ENCODE peak calls at places on chromosomes 13 and 19, in ten cellular contexts. M, I, H, B, K, D, C, G, V and W are unnamed samples.

GRCh38 chr13:99894835-99895427 is 76.6 kb downstream of the ZIC5 start:
- DNase-seq in M (no peak), I (no peak), H (no peak), B (peak), K (peak), D (no peak), C (no peak), G (no peak), V (no peak), W (no peak)

GRCh38 chr13:74839656-74840055 is 642.3 kb downstream of the TBC1D4 start:
- DNase-seq in M (no peak), I (no peak), H (no peak), B (no peak), K (no peak), D (no peak), C (peak), G (no peak), V (no peak), W (no peak)

GRCh38 chr19:15551183-15552004 is 43.1 kb downstream of the CYP4F22 start:
- DNase-seq in M (no peak), I (no peak), H (peak), B (peak), K (peak), D (no peak), C (no peak), G (no peak), V (no peak), W (peak)

GRCh38 chr19:28633223-28634030 is 579.5 kb downstream of the UQCRFS1 start:
- DNase-seq in M (peak), I (peak), H (peak), B (peak), K (peak), D (no peak), C (peak), G (no peak), V (peak), W (peak)

GRCh38 chr13:24618219-24618955 is 61.8 kb upstream of the ATP12A start:
- DNase-seq in M (no peak), I (no peak), H (peak), B (no peak), K (no peak), D (no peak), C (no peak), G (no peak), V (no peak), W (peak)

GRCh38 chr13:69551193-69551592 is 556.4 kb upstream of the ATXN8OS start:
- DNase-seq in M (no peak), I (no peak), H (no peak), B (no peak), K (no peak), D (no peak), C (no peak), G (no peak), V (no peak), W (no peak)

GRCh38 chr19:737591-738093 is 13.3 kb upstream of the MISP start:
- DNase-seq in M (peak), I (no peak), H (peak), B (peak), K (peak), D (no peak), C (peak), G (no peak), V (no peak), W (peak)

GRCh38 chr13:107807306-107808073 is 407.8 kb downstream of the LIG4 start:
- DNase-seq in M (no peak), I (peak), H (no peak), B (no peak), K (no peak), D (no peak), C (no peak), G (no peak), V (peak), W (no peak)

GRCh38 chr19:1253514-1254080 is 5.2 kb downstream of the MIDN start:
- DNase-seq in M (no peak), I (no peak), H (no peak), B (peak), K (no peak), D (no peak), C (peak), G (no peak), V (no peak), W (no peak)

GRCh38 chr13:46124967-46125933 is 20.4 kb upstream of the CPB2 start:
- DNase-seq in M (no peak), I (no peak), H (no peak), B (no peak), K (no peak), D (no peak), C (no peak), G (no peak), V (no peak), W (no peak)

GRCh38 chr19:31883299-31883990 is 462.0 kb upstream of the ZNF507 start:
- DNase-seq in M (no peak), I (no peak), H (no peak), B (no peak), K (no peak), D (no peak), C (no peak), G (no peak), V (no peak), W (no peak)

GRCh38 chr19:29967623-29968022 is 25.6 kb downstream of the URI1 start:
- DNase-seq in M (no peak), I (no peak), H (no peak), B (no peak), K (no peak), D (no peak), C (peak), G (no peak), V (no peak), W (no peak)

GRCh38 chr19:27674701-27675100 is 1538.2 kb downstream of the UQCRFS1 start:
- DNase-seq in M (no peak), I (no peak), H (no peak), B (no peak), K (no peak), D (no peak), C (no peak), G (no peak), V (no peak), W (no peak)

GRCh38 chr19:21463449-21464105 is 41.8 kb upstream of the ZNF429 start:
- DNase-seq in M (no peak), I (peak), H (peak), B (no peak), K (peak), D (peak), C (no peak), G (no peak), V (peak), W (peak)

GRCh38 chr13:40874138-40874776 is 84.8 kb downstream of the SLC25A15 start:
- DNase-seq in M (no peak), I (no peak), H (no peak), B (no peak), K (no peak), D (no peak), C (no peak), G (no peak), V (no peak), W (no peak)

GRCh38 chr19:9857920-9858746 is 23.0 kb downstream of the PIN1 start:
- DNase-seq in M (no peak), I (no peak), H (peak), B (no peak), K (no peak), D (no peak), C (no peak), G (no peak), V (no peak), W (no peak)